ENCODE peak calls at places on chromosomes 4 and X, in seven cellular contexts. K is hepatocyte, I is HCT116, E is neural progenitor cell, S is GM23338, Q is SK-N-SH, J is PC-3. B is an unnamed sample.

GRCh38 chrX:149365061-149365460 is 140.0 kb downstream of the IDS start:
- DNase-seq in I (no peak), S (no peak), K (no peak), E (no peak), J (peak), Q (no peak), B (no peak)

GRCh38 chrX:2498781-2499302 is 1.9 kb downstream of the DHRSX start:
- DNase-seq in K (peak), Q (no peak), J (no peak), E (peak), I (no peak), S (peak), B (peak)

GRCh38 chr4:184647391-184648101 is 1.7 kb downstream of the CASP3 start:
- DNase-seq in S (peak), J (peak), E (no peak), I (no peak), Q (no peak), K (no peak), B (no peak)

GRCh38 chr4:56613101-56613862 is 67.8 kb downstream of the HOPX start:
- DNase-seq in J (peak), K (peak), Q (no peak), I (no peak), E (no peak), S (peak), B (no peak)

GRCh38 chr4:188905248-188905647 is 766.0 kb downstream of the TRIML1 start:
- DNase-seq in I (no peak), K (no peak), Q (no peak), S (no peak), J (no peak), E (no peak), B (no peak)

GRCh38 chr4:81470456-81471327 is 1.0 kb downstream of the RASGEF1B start:
- DNase-seq in Q (no peak), S (peak), J (peak), K (peak), E (peak), I (no peak), B (peak)

GRCh38 chr4:48490012-48490679 is at the start of gene ZAR1:
- DNase-seq in Q (no peak), S (peak), J (no peak), I (no peak), K (peak), E (peak), B (no peak)

GRCh38 chr4:84582988-84583870 is at the start of gene CDS1:
- DNase-seq in I (no peak), S (peak), J (peak), E (peak), Q (peak), K (peak), B (no peak)

GRCh38 chrX:136130931-136131843 is 16.1 kb upstream of the FHL1 start:
- DNase-seq in Q (no peak), I (peak), K (no peak), J (peak), E (no peak), S (no peak), B (peak)

GRCh38 chr4:1802151-1802715 is 9.1 kb downstream of the FGFR3 start:
- DNase-seq in S (no peak), K (no peak), I (no peak), Q (no peak), J (no peak), E (no peak), B (no peak)

GRCh38 chr4:112704991-112705845 is 68.3 kb downstream of the LARP7 start:
- DNase-seq in Q (peak), E (peak), J (peak), K (peak), I (peak), S (peak), B (no peak)

GRCh38 chrX:107715331-107716044 is 60.1 kb downstream of the TSC22D3 start:
- DNase-seq in J (no peak), K (no peak), E (no peak), S (no peak), Q (peak), I (no peak), B (peak)

GRCh38 chr4:57137261-57137660 is 27.1 kb upstream of the IGFBP7 start:
- DNase-seq in S (no peak), I (no peak), E (no peak), K (no peak), J (peak), Q (no peak), B (no peak)

GRCh38 chr4:4643306-4643705 is 101.5 kb upstream of the STX18 start:
- DNase-seq in E (no peak), I (no peak), Q (no peak), K (no peak), S (no peak), J (no peak), B (no peak)

GRCh38 chr4:4641661-4642180 is 99.9 kb upstream of the STX18 start:
- DNase-seq in I (no peak), E (peak), J (no peak), K (no peak), S (peak), Q (no peak), B (no peak)

GRCh38 chr4:4639370-4639769 is 97.5 kb upstream of the STX18 start:
- DNase-seq in K (no peak), S (no peak), E (no peak), Q (no peak), I (no peak), J (no peak), B (no peak)

GRCh38 chr4:4640692-4641091 is 98.8 kb upstream of the STX18 start:
- DNase-seq in J (no peak), K (no peak), E (peak), I (no peak), Q (peak), S (peak), B (no peak)

DNA sequence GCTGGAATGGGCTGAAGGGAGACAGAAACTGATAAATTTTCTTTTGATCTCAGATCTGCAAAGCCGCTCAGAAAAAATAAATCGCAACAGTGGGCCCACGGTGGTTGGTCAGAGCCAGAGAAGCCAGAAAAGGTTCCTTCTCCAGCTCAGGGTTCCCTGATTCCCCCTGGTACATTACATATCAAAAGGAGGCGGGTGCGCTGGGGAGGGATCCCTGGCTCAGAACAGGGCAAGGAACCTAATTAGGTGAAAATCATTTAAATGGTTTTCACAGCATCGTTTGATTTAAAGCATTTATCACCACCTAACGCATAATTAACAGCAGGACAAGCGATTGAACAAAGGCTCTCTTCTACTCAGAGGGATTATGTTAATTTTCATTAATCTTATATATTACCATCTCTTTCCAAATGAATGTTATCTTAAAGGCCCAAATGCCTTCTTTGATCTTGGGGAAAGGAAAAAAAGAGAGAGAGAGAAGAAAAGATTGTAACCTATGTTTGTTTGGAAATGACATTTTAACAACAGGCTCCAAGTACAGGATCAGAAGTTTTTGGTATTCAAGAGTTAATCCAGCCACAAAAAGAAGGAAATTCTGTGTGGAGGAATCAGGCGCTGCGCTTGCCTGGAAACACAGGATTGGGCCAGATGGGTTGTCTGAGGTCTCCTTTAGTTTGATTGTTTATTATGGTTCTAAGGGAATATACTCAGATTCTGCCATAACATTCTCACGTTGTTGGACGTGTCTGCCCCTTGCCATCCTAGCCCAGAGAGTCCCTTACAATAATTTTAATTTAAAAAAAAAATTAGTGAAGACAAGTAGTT is 100.6 kb upstream of the STX18 start:
- DNase-seq in Q (no peak), S (peak), E (peak), J (no peak), K (no peak), I (no peak), B (no peak)
- TF ChIP-seq EZH2phosphoT487 in Q (no peak), S (no peak), E (no peak), J (no peak), K (no peak), I (no peak), B (no peak)

GRCh38 chr4:187380181-187380581 is 615.4 kb upstream of the ZFP42 start:
- DNase-seq in I (peak), S (peak), Q (no peak), E (peak), K (peak), J (peak), B (peak)
- TF ChIP-seq EZH2phosphoT487 in I (no peak), S (no peak), Q (no peak), E (no peak), K (no peak), J (no peak), B (no peak)

DNA sequence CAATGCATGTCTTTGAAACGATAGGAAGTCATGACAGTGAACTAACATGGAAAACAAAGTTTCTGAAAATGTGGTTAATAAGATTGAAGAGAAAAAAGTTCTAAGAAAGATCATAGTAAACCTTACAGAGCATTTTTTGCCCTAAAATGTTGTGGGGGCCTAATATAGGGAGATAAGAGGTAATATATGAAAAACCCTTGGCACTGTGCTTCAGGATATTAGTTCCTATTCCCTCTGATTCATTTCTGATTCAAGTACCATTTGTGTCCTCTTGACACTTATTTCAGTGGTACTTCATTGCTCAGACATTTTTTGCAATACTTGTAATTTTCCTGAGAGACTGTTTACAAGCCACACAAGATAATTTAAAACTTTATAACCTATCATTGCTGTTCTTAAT is 35.1 kb downstream of the PAQR3 start:
- DNase-seq in S (no peak), I (no peak), K (no peak), E (no peak), Q (no peak), J (no peak), B (no peak)
- TF ChIP-seq EZH2phosphoT487 in S (no peak), I (no peak), K (no peak), E (no peak), Q (no peak), J (no peak), B (no peak)

DNA sequence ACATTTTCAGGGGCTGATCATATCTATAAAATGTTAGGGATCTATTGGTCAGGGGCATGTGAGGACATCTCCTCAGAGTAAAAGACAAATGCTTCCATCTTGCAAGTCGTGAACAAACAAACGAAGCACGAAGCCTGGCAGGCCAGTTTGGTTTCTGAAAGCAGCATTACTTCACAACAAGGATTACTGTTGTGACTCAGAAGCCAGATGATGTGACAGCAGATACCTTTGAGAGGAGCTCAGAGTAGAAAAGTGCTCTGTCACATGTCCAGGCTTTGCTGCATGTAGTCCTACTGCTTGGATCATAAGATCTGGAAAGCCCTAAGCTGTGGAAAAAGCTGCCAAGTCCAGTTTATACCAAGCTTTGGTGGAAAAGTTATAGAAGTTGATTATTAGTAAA is 1827.2 kb downstream of the ARAP2 start:
- DNase-seq in I (no peak), E (no peak), Q (no peak), K (no peak), J (peak), S (no peak), B (no peak)
- TF ChIP-seq EZH2phosphoT487 in I (no peak), E (no peak), Q (no peak), K (no peak), J (no peak), S (no peak), B (no peak)

GRCh38 chrX:43949669-43950068 is 23.5 kb downstream of the NDP start:
- DNase-seq in I (peak), E (peak), J (peak), Q (no peak), S (peak), K (peak), B (peak)
- TF ChIP-seq EZH2phosphoT487 in I (no peak), E (no peak), J (no peak), Q (no peak), S (no peak), K (no peak), B (no peak)

GRCh38 chrX:77795124-77795523 is 9.1 kb upstream of the ATRX start:
- DNase-seq in I (no peak), Q (no peak), J (no peak), E (no peak), S (no peak), K (no peak), B (no peak)

GRCh38 chrX:77788050-77788449 is 2.0 kb upstream of the ATRX start:
- DNase-seq in E (no peak), Q (no peak), I (peak), J (no peak), S (peak), K (peak), B (peak)

GRCh38 chrX:77793950-77794349 is 7.9 kb upstream of the ATRX start:
- DNase-seq in S (no peak), Q (no peak), K (no peak), J (no peak), I (no peak), E (no peak), B (no peak)
- TF ChIP-seq EZH2phosphoT487 in S (no peak), Q (no peak), K (no peak), J (no peak), I (no peak), E (no peak), B (no peak)

DNA sequence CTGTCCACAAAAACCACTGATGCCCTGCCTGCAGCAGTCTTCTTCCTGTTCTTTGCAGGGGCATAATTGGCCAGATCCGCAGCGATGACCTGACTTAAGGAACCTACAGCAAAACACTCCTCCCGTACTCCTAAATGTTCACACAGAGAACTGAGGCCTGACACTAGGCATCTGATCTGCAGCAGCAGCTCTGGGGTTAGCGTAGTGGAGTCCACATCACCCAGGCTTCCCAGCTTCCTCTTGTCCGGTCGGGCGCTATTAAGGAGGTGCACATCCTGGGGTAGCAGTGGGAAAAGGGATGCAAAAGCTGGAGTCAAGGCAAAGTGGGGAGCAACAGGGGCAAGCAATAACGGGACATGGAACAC is 758 bp downstream of the SCFD2 start:
- DNase-seq in E (peak), J (peak), K (peak), I (no peak), Q (peak), S (peak), B (peak)
- TF ChIP-seq EZH2phosphoT487 in E (no peak), J (no peak), K (no peak), I (no peak), Q (no peak), S (no peak), B (no peak)

GRCh38 chr4:172652369-172652768 is 516.2 kb upstream of the GALNT7 start:
- DNase-seq in Q (no peak), S (peak), K (no peak), E (no peak), I (no peak), J (no peak), B (no peak)

GRCh38 chr4:172656055-172656454 is 512.6 kb upstream of the GALNT7 start:
- DNase-seq in K (no peak), J (no peak), I (no peak), E (no peak), Q (no peak), S (no peak), B (no peak)

GRCh38 chr4:172657112-172657511 is 511.5 kb upstream of the GALNT7 start:
- DNase-seq in K (no peak), I (no peak), S (no peak), J (no peak), Q (no peak), E (no peak), B (no peak)

GRCh38 chr4:172650758-172651495 is 517.7 kb upstream of the GALNT7 start:
- DNase-seq in J (peak), K (peak), S (no peak), Q (no peak), E (no peak), I (no peak), B (no peak)

DNA sequence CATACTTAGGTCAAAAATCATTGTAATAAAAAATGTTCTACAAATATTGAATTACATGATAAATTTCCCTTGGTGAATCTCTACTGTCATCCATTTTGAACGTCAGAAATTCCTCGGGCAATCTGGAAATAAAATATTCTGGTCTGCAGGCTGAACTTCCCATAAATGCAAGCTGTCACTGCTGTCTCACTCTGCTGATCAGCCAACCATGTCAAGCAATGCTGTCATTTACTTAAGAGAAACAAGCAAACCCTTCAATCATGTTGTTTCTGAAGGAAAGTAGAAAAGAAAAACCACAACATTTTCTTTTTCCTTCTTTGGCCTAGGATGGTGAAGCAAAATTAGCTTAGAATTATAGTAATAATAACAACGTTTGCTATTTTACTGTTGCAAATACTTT is 514.1 kb upstream of the GALNT7 start:
- DNase-seq in S (no peak), I (no peak), J (no peak), K (no peak), E (no peak), Q (no peak), B (no peak)
- TF ChIP-seq EZH2phosphoT487 in S (no peak), I (no peak), J (no peak), K (no peak), E (no peak), Q (no peak), B (no peak)